ENCODE peak calls at places on chromosome 5, in eight cellular contexts. O is caudate nucleus; X is stimulated activated CD4-positive, alpha-beta T cell treated with anti-CD3 and anti-CD28 coated beads, Interleukin-2, amount 100 ng/mL, for 24 hours; Y is activated naive CD4-positive, alpha-beta T cell; T is NCI-H1105; N is left lung; M is adipocyte; R is EH. K is an unnamed sample.
A peak's percentile ranks its signal among the peaks of the same experiment; 100 is the strongest.

GRCh38 chr5:151085517-151086031 is 4.7 kb upstream of the TNIP1 start:
- DNase-seq in O (no peak), X (peak; percentile 44), Y (no peak), T (no peak), N (peak; percentile 72), M (no peak), R (no peak), K (no peak)

GRCh38 chr5:76610196-76610595 is 13.0 kb downstream of the F2RL2 start:
- DNase-seq in O (no peak), X (no peak), Y (no peak), T (no peak), N (no peak), M (no peak), R (peak; percentile 40), K (no peak)

GRCh38 chr5:141825836-141826560 is 52.2 kb downstream of the PCDH1 start:
- DNase-seq in O (no peak), X (no peak), Y (no peak), T (no peak), N (no peak), M (peak; percentile 10), R (no peak), K (no peak)

GRCh38 chr5:6578676-6579343 is 54.0 kb downstream of the NSUN2 start:
- DNase-seq in O (no peak), X (no peak), Y (no peak), T (no peak), N (no peak), M (no peak), R (no peak), K (no peak)

GRCh38 chr5:98292496-98292895 is 481.0 kb upstream of the RGMB start:
- DNase-seq in O (no peak), X (no peak), Y (no peak), T (no peak), N (no peak), M (no peak), R (no peak), K (no peak)

GRCh38 chr5:73346878-73347408 is 101.6 kb downstream of the FOXD1 start:
- DNase-seq in O (no peak), X (no peak), Y (no peak), T (no peak), N (no peak), M (no peak), R (no peak), K (no peak)

GRCh38 chr5:1356873-1357787 is 12.2 kb upstream of the CLPTM1L start:
- DNase-seq in O (no peak), X (no peak), Y (no peak), T (no peak), N (no peak), M (no peak), R (no peak), K (no peak)

GRCh38 chr5:136182618-136183017 is 10.3 kb downstream of the SMIM32 start:
- DNase-seq in O (no peak), X (no peak), Y (no peak), T (no peak), N (no peak), M (no peak), R (no peak), K (no peak)

GRCh38 chr5:157520911-157521703 is 54.5 kb downstream of the ADAM19 start:
- DNase-seq in O (no peak), X (no peak), Y (no peak), T (no peak), N (no peak), M (peak; percentile 64), R (peak; percentile 49), K (no peak)

GRCh38 chr5:139369181-139369580 is 13.9 kb downstream of the SLC23A1 start:
- DNase-seq in O (no peak), X (no peak), Y (no peak), T (no peak), N (no peak), M (peak; percentile 92), R (peak; percentile 75), K (no peak)

GRCh38 chr5:171617787-171618690 is 167.6 kb upstream of the SMIM23 start:
- DNase-seq in O (no peak), X (no peak), Y (no peak), T (no peak), N (no peak), M (no peak), R (no peak), K (no peak)

GRCh38 chr5:107313921-107314320 is 356.8 kb downstream of the EFNA5 start:
- DNase-seq in O (no peak), X (no peak), Y (no peak), T (no peak), N (no peak), M (no peak), R (no peak), K (no peak)

GRCh38 chr5:135833521-135833920 is 942 bp upstream of the SLC25A48 start:
- DNase-seq in O (no peak), X (peak; percentile 11), Y (no peak), T (no peak), N (no peak), M (no peak), R (no peak), K (no peak)

GRCh38 chr5:114243983-114244305 is 117.9 kb upstream of the KCNN2 start:
- DNase-seq in O (no peak), X (no peak), Y (no peak), T (no peak), N (no peak), M (no peak), R (no peak), K (no peak)

GRCh38 chr5:56161446-56161838 is 71.7 kb downstream of the ANKRD55 start:
- DNase-seq in O (no peak), X (no peak), Y (no peak), T (no peak), N (no peak), M (no peak), R (no peak), K (no peak)

GRCh38 chr5:172107606-172108005 is 80.4 kb downstream of the STK10 start:
- DNase-seq in O (no peak), X (no peak), Y (no peak), T (no peak), N (no peak), M (peak; percentile 88), R (peak; percentile 99), K (no peak)